ENCODE peak calls at places on chromosome 21, in nine cellular contexts. X, O, S, Z, F, G, K, W and C are unnamed samples.

GRCh38 chr21:23131177-23131576 is 2133.0 kb downstream of the NCAM2 start:
- DNase-seq in K (no peak), W (no peak), F (no peak), Z (no peak), S (no peak), O (no peak), G (peak; percentile 8), X (no peak), C (no peak)

GRCh38 chr21:19899645-19900044 is 1098.6 kb upstream of the NCAM2 start:
- DNase-seq in O (no peak), S (no peak), Z (no peak), K (no peak), X (no peak), W (no peak), G (no peak), F (no peak), C (no peak)

GRCh38 chr21:18759751-18760161 is 356.2 kb upstream of the TMPRSS15 start:
- DNase-seq in G (no peak), S (no peak), O (no peak), F (no peak), K (no peak), W (no peak), Z (no peak), X (no peak), C (no peak)

GRCh38 chr21:22019766-22020165 is 1021.6 kb downstream of the NCAM2 start:
- DNase-seq in G (no peak), Z (no peak), O (no peak), W (no peak), S (no peak), F (no peak), X (no peak), K (no peak), C (no peak)

GRCh38 chr21:38389891-38390290 is 108.4 kb downstream of the ERG start:
- DNase-seq in W (no peak), X (no peak), F (no peak), S (no peak), O (no peak), Z (no peak), G (no peak), K (no peak), C (no peak)

GRCh38 chr21:25572895-25573310 is 34.4 kb downstream of the MRPL39 start:
- DNase-seq in Z (no peak), X (no peak), G (peak; percentile 29), W (no peak), S (peak; percentile 39), F (no peak), O (peak; percentile 60), K (no peak), C (no peak)

GRCh38 chr21:32403201-32403701 is 9.3 kb upstream of the EVA1C start:
- DNase-seq in K (peak; percentile 84), O (peak; percentile 42), W (peak; percentile 73), S (no peak), G (peak; percentile 79), X (peak; percentile 59), Z (peak; percentile 41), F (no peak), C (no peak)

GRCh38 chr21:45542242-45542666 is at the start of gene SLC19A1:
- DNase-seq in O (no peak), W (peak; percentile 54), X (peak; percentile 78), S (peak; percentile 69), K (peak; percentile 76), Z (peak; percentile 58), F (no peak), G (peak; percentile 28), C (peak; percentile 62)

GRCh38 chr21:34820051-34820450 is 151.3 kb downstream of the CLIC6 start:
- DNase-seq in X (no peak), G (no peak), F (no peak), W (no peak), K (no peak), Z (no peak), O (no peak), S (no peak), C (no peak)

GRCh38 chr21:16388291-16388690 is 658.5 kb downstream of the USP25 start:
- DNase-seq in Z (no peak), X (no peak), S (no peak), F (no peak), O (no peak), W (no peak), G (no peak), K (no peak), C (peak; percentile 78)

GRCh38 chr21:46000731-46001641 is 19.4 kb downstream of the COL6A1 start:
- DNase-seq in Z (no peak), O (no peak), K (peak; percentile 54), F (no peak), G (no peak), W (peak; percentile 55), X (peak; percentile 11), S (no peak), C (peak; percentile 51)

GRCh38 chr21:14523234-14523633 is 22.9 kb downstream of the SAMSN1 start:
- DNase-seq in X (no peak), K (no peak), S (no peak), W (no peak), Z (no peak), F (peak; percentile 14), O (no peak), G (peak; percentile 64), C (no peak)

GRCh38 chr21:38166214-38166547 is 90.6 kb upstream of the KCNJ15 start:
- DNase-seq in G (no peak), O (no peak), S (no peak), W (peak; percentile 34), F (no peak), K (no peak), X (no peak), Z (no peak), C (no peak)

GRCh38 chr21:37378700-37379139 is 12.1 kb downstream of the DYRK1A start:
- DNase-seq in O (no peak), F (peak; percentile 30), S (no peak), G (peak; percentile 39), W (no peak), Z (no peak), K (no peak), X (no peak), C (no peak)

GRCh38 chr21:37796011-37796410 is 120.2 kb downstream of the KCNJ6 start:
- DNase-seq in Z (no peak), X (no peak), S (no peak), K (no peak), O (no peak), F (no peak), G (no peak), W (no peak), C (no peak)

GRCh38 chr21:45612096-45613019 is 31.2 kb upstream of the PCBP3 start:
- DNase-seq in S (no peak), O (peak; percentile 83), X (peak; percentile 26), K (peak; percentile 35), Z (no peak), G (no peak), W (no peak), F (no peak), C (peak; percentile 47)

GRCh38 chr21:34355570-34355969 is 8.2 kb upstream of the KCNE2 start:
- DNase-seq in S (no peak), K (peak; percentile 14), O (no peak), W (no peak), F (no peak), Z (no peak), X (peak; percentile 1), G (no peak), C (no peak)

GRCh38 chr21:46127239-46128105 is 27.9 kb downstream of the FTCD start:
- DNase-seq in W (peak; percentile 12), K (peak; percentile 44), Z (no peak), G (no peak), O (no peak), S (no peak), F (no peak), X (no peak), C (peak; percentile 49)

GRCh38 chr21:34348890-34349519 is 14.8 kb upstream of the KCNE2 start:
- DNase-seq in X (no peak), K (no peak), F (no peak), S (no peak), O (no peak), W (no peak), G (no peak), Z (no peak), C (peak; percentile 12)

GRCh38 chr21:26351661-26352060 is 181.1 kb upstream of the APP start:
- DNase-seq in K (no peak), W (no peak), Z (no peak), S (no peak), F (no peak), G (no peak), O (no peak), X (no peak), C (no peak)

GRCh38 chr21:26280715-26281310 is 110.2 kb upstream of the APP start:
- DNase-seq in X (no peak), K (peak; percentile 47), S (no peak), F (no peak), O (no peak), Z (no peak), G (no peak), W (no peak), C (peak; percentile 45)

GRCh38 chr21:39531777-39532333 is 80.1 kb downstream of the SH3BGR start:
- DNase-seq in G (no peak), X (no peak), O (no peak), K (no peak), Z (no peak), S (no peak), F (no peak), W (no peak), C (no peak)

GRCh38 chr21:36282568-36283230 is 37.3 kb upstream of the MORC3 start:
- DNase-seq in K (no peak), G (no peak), X (no peak), S (no peak), F (no peak), W (no peak), O (peak; percentile 20), Z (no peak), C (no peak)

GRCh38 chr21:26445440-26445839 is 127.6 kb downstream of the CYYR1 start:
- DNase-seq in X (no peak), K (no peak), G (no peak), Z (no peak), S (no peak), O (peak; percentile 87), F (no peak), W (no peak), C (no peak)

GRCh38 chr21:45356251-45356650 is 48.7 kb upstream of the COL18A1 start:
- DNase-seq in G (no peak), K (peak; percentile 83), F (no peak), W (no peak), O (no peak), S (no peak), Z (no peak), X (no peak), C (no peak)

GRCh38 chr21:45078877-45079281 is 4.5 kb downstream of the ADARB1 start:
- DNase-seq in X (peak; percentile 44), F (peak; percentile 92), O (peak; percentile 71), Z (peak; percentile 74), K (no peak), G (no peak), W (no peak), S (no peak), C (peak; percentile 18)

GRCh38 chr21:38443110-38443509 is 55.2 kb downstream of the ERG start:
- DNase-seq in Z (no peak), O (no peak), W (no peak), X (no peak), G (no peak), K (no peak), F (no peak), S (no peak), C (peak; percentile 71)

GRCh38 chr21:30616125-30616524 is at the start of gene KRTAP20-1:
- DNase-seq in K (no peak), O (no peak), S (no peak), X (no peak), G (no peak), W (no peak), F (no peak), Z (no peak), C (no peak)

GRCh38 chr21:28436286-28436932 is 556.3 kb downstream of the LTN1 start:
- DNase-seq in O (peak; percentile 74), Z (no peak), X (no peak), S (no peak), F (no peak), K (no peak), G (no peak), W (no peak), C (peak; percentile 57)

GRCh38 chr21:28396421-28396820 is 596.3 kb downstream of the LTN1 start:
- DNase-seq in O (no peak), X (no peak), Z (no peak), S (no peak), K (no peak), F (no peak), W (no peak), G (no peak), C (no peak)

GRCh38 chr21:33229099-33229775 is 501 bp upstream of the IFNAR2 start:
- DNase-seq in Z (no peak), W (no peak), K (no peak), F (no peak), G (no peak), S (no peak), O (no peak), X (no peak), C (no peak)